ENCODE peak calls at places on chromosomes 1 and 21, in seven cellular contexts. One of them, this sample, is unnamed.
A peak's percentile ranks its signal among the peaks of the same experiment; 100 is the strongest.

GRCh38 chr1:23960291-23960718 is 677 bp downstream of the PNRC2 start:
- DNase-seq in HepG2: no peak
- DNase-seq in left ventricle myocardium inferior: no peak
- DNase-seq in GM12864: no peak
- DNase-seq in ovary: no peak
- DNase-seq in epithelial cell of proximal tubule: no peak
- DNase-seq in GM06990: no peak
- DNase-seq in this sample: peak; percentile 28

GRCh38 chr1:15584489-15585363 is at the start of gene AGMAT:
- DNase-seq in HepG2: peak; percentile 91
- DNase-seq in left ventricle myocardium inferior: peak; percentile 19
- DNase-seq in GM12864: no peak
- DNase-seq in ovary: peak; percentile 66
- DNase-seq in epithelial cell of proximal tubule: no peak
- DNase-seq in GM06990: peak; percentile 80
- DNase-seq in this sample: peak; percentile 86

GRCh38 chr1:215911406-215911968 is 344.4 kb downstream of the KCTD3 start:
- DNase-seq in HepG2: no peak
- DNase-seq in left ventricle myocardium inferior: no peak
- DNase-seq in GM12864: no peak
- DNase-seq in ovary: no peak
- DNase-seq in epithelial cell of proximal tubule: no peak
- DNase-seq in GM06990: no peak
- DNase-seq in this sample: no peak

GRCh38 chr1:171740356-171740863 is 1.5 kb downstream of the VAMP4 start:
- DNase-seq in HepG2: no peak
- DNase-seq in left ventricle myocardium inferior: no peak
- DNase-seq in GM12864: no peak
- DNase-seq in ovary: no peak
- DNase-seq in epithelial cell of proximal tubule: no peak
- DNase-seq in GM06990: no peak
- DNase-seq in this sample: no peak

GRCh38 chr1:8154621-8155052 is 128.5 kb upstream of the ERRFI1 start:
- DNase-seq in HepG2: peak; percentile 99
- DNase-seq in left ventricle myocardium inferior: no peak
- DNase-seq in GM12864: no peak
- DNase-seq in ovary: no peak
- DNase-seq in epithelial cell of proximal tubule: no peak
- DNase-seq in GM06990: no peak
- DNase-seq in this sample: no peak

GRCh38 chr1:246142320-246142893 is 364.7 kb downstream of the SMYD3 start:
- DNase-seq in HepG2: no peak
- DNase-seq in left ventricle myocardium inferior: no peak
- DNase-seq in GM12864: no peak
- DNase-seq in ovary: no peak
- DNase-seq in epithelial cell of proximal tubule: peak; percentile 85
- DNase-seq in GM06990: no peak
- DNase-seq in this sample: no peak

GRCh38 chr21:41866274-41866809 is 12.8 kb downstream of the PRDM15 start:
- DNase-seq in HepG2: no peak
- DNase-seq in left ventricle myocardium inferior: no peak
- DNase-seq in GM12864: no peak
- DNase-seq in ovary: no peak
- DNase-seq in epithelial cell of proximal tubule: no peak
- DNase-seq in GM06990: no peak
- DNase-seq in this sample: no peak

GRCh38 chr21:42465008-42465878 is 30.8 kb downstream of the RSPH1 start:
- DNase-seq in HepG2: no peak
- DNase-seq in left ventricle myocardium inferior: no peak
- DNase-seq in GM12864: no peak
- DNase-seq in ovary: no peak
- DNase-seq in epithelial cell of proximal tubule: peak; percentile 32
- DNase-seq in GM06990: peak; percentile 62
- DNase-seq in this sample: peak; percentile 78

GRCh38 chr21:27149034-27149433 is 182.1 kb upstream of the ADAMTS5 start:
- DNase-seq in HepG2: no peak
- DNase-seq in left ventricle myocardium inferior: no peak
- DNase-seq in GM12864: no peak
- DNase-seq in ovary: no peak
- DNase-seq in epithelial cell of proximal tubule: no peak
- DNase-seq in GM06990: no peak
- DNase-seq in this sample: no peak

GRCh38 chr1:221429262-221429661 is 312.6 kb downstream of the DUSP10 start:
- DNase-seq in HepG2: no peak
- DNase-seq in left ventricle myocardium inferior: no peak
- DNase-seq in GM12864: no peak
- DNase-seq in ovary: no peak
- DNase-seq in epithelial cell of proximal tubule: no peak
- DNase-seq in GM06990: no peak
- DNase-seq in this sample: no peak

GRCh38 chr1:109539676-109540075 is at the start of gene GPR61:
- DNase-seq in HepG2: no peak
- DNase-seq in left ventricle myocardium inferior: no peak
- DNase-seq in GM12864: no peak
- DNase-seq in ovary: no peak
- DNase-seq in epithelial cell of proximal tubule: no peak
- DNase-seq in GM06990: no peak
- DNase-seq in this sample: no peak

GRCh38 chr1:232704694-232705680 is 75.1 kb upstream of the SIPA1L2 start:
- DNase-seq in HepG2: peak; percentile 13
- DNase-seq in left ventricle myocardium inferior: no peak
- DNase-seq in GM12864: no peak
- DNase-seq in ovary: no peak
- DNase-seq in epithelial cell of proximal tubule: peak; percentile 79
- DNase-seq in GM06990: no peak
- DNase-seq in this sample: no peak

GRCh38 chr1:40257313-40257687 is 736 bp upstream of the ZMPSTE24 start:
- DNase-seq in HepG2: no peak
- DNase-seq in left ventricle myocardium inferior: no peak
- DNase-seq in GM12864: no peak
- DNase-seq in ovary: no peak
- DNase-seq in epithelial cell of proximal tubule: no peak
- DNase-seq in GM06990: no peak
- DNase-seq in this sample: no peak

GRCh38 chr1:183827801-183828200 is 22.9 kb downstream of the RGL1 start:
- DNase-seq in HepG2: peak; percentile 71
- DNase-seq in left ventricle myocardium inferior: no peak
- DNase-seq in GM12864: no peak
- DNase-seq in ovary: no peak
- DNase-seq in epithelial cell of proximal tubule: no peak
- DNase-seq in GM06990: no peak
- DNase-seq in this sample: no peak

GRCh38 chr1:215824245-215824644 is 257.1 kb downstream of the KCTD3 start:
- DNase-seq in HepG2: no peak
- DNase-seq in left ventricle myocardium inferior: no peak
- DNase-seq in GM12864: no peak
- DNase-seq in ovary: no peak
- DNase-seq in epithelial cell of proximal tubule: no peak
- DNase-seq in GM06990: no peak
- DNase-seq in this sample: peak; percentile 1

GRCh38 chr1:156832434-156832833 is 15.8 kb upstream of the SH2D2A start:
- DNase-seq in HepG2: no peak
- DNase-seq in left ventricle myocardium inferior: no peak
- DNase-seq in GM12864: no peak
- DNase-seq in ovary: no peak
- DNase-seq in epithelial cell of proximal tubule: no peak
- DNase-seq in GM06990: no peak
- DNase-seq in this sample: no peak

GRCh38 chr1:156834322-156834721 is 17.7 kb upstream of the SH2D2A start:
- DNase-seq in HepG2: no peak
- DNase-seq in left ventricle myocardium inferior: no peak
- DNase-seq in GM12864: no peak
- DNase-seq in ovary: no peak
- DNase-seq in epithelial cell of proximal tubule: no peak
- DNase-seq in GM06990: no peak
- DNase-seq in this sample: no peak

GRCh38 chr1:156836892-156837291 is 20.2 kb upstream of the SH2D2A start:
- DNase-seq in HepG2: no peak
- DNase-seq in left ventricle myocardium inferior: no peak
- DNase-seq in GM12864: no peak
- DNase-seq in ovary: no peak
- DNase-seq in epithelial cell of proximal tubule: no peak
- DNase-seq in GM06990: no peak
- DNase-seq in this sample: no peak

GRCh38 chr1:156836041-156836654 is 19.5 kb upstream of the SH2D2A start:
- DNase-seq in HepG2: no peak
- DNase-seq in left ventricle myocardium inferior: no peak
- DNase-seq in GM12864: peak; percentile 33
- DNase-seq in ovary: no peak
- DNase-seq in epithelial cell of proximal tubule: no peak
- DNase-seq in GM06990: peak; percentile 70
- DNase-seq in this sample: peak; percentile 85

GRCh38 chr1:156833598-156833997 is 16.9 kb upstream of the SH2D2A start:
- DNase-seq in HepG2: no peak
- DNase-seq in left ventricle myocardium inferior: no peak
- DNase-seq in GM12864: no peak
- DNase-seq in ovary: no peak
- DNase-seq in epithelial cell of proximal tubule: no peak
- DNase-seq in GM06990: no peak
- DNase-seq in this sample: peak; percentile 29
- TF ChIP-seq CTCF in HepG2: no peak
- TF ChIP-seq CTCF in left ventricle myocardium inferior: no peak
- TF ChIP-seq CTCF in GM12864: no peak
- TF ChIP-seq CTCF in ovary: no peak
- TF ChIP-seq CTCF in epithelial cell of proximal tubule: no peak
- TF ChIP-seq CTCF in GM06990: no peak
- TF ChIP-seq CTCF in this sample: no peak

GRCh38 chr1:231240883-231241735 is at the start of gene GNPAT:
- DNase-seq in HepG2: peak; percentile 76
- DNase-seq in left ventricle myocardium inferior: peak; percentile 90
- DNase-seq in GM12864: peak; percentile 40
- DNase-seq in ovary: peak; percentile 92
- DNase-seq in epithelial cell of proximal tubule: no peak
- DNase-seq in GM06990: peak; percentile 93
- DNase-seq in this sample: peak; percentile 92

GRCh38 chr1:231240531-231240882 is 505 bp upstream of the GNPAT start:
- DNase-seq in HepG2: no peak
- DNase-seq in left ventricle myocardium inferior: no peak
- DNase-seq in GM12864: no peak
- DNase-seq in ovary: peak; percentile 36
- DNase-seq in epithelial cell of proximal tubule: no peak
- DNase-seq in GM06990: no peak
- DNase-seq in this sample: no peak

GRCh38 chr1:231238298-231238697 is 2.7 kb upstream of the GNPAT start:
- DNase-seq in HepG2: peak; percentile 56
- DNase-seq in left ventricle myocardium inferior: no peak
- DNase-seq in GM12864: no peak
- DNase-seq in ovary: no peak
- DNase-seq in epithelial cell of proximal tubule: no peak
- DNase-seq in GM06990: no peak
- DNase-seq in this sample: no peak

GRCh38 chr1:231241751-231242150 is 739 bp downstream of the GNPAT start:
- DNase-seq in HepG2: no peak
- DNase-seq in left ventricle myocardium inferior: no peak
- DNase-seq in GM12864: no peak
- DNase-seq in ovary: no peak
- DNase-seq in epithelial cell of proximal tubule: no peak
- DNase-seq in GM06990: no peak
- DNase-seq in this sample: peak; percentile 8

GRCh38 chr1:231242516-231243198 is 1.6 kb downstream of the GNPAT start:
- DNase-seq in HepG2: no peak
- DNase-seq in left ventricle myocardium inferior: no peak
- DNase-seq in GM12864: no peak
- DNase-seq in ovary: no peak
- DNase-seq in epithelial cell of proximal tubule: no peak
- DNase-seq in GM06990: no peak
- DNase-seq in this sample: no peak
- H3K4me3 ChIP-seq in HepG2: peak overlapping the region; percentile 89
- H3K4me3 ChIP-seq in left ventricle myocardium inferior: peak overlapping the region; percentile 89
- H3K4me3 ChIP-seq in GM12864: peak overlapping the region; percentile 83
- H3K4me3 ChIP-seq in ovary: no peak overlapping the region
- H3K4me3 ChIP-seq in epithelial cell of proximal tubule: peak overlapping the region; percentile 91
- H3K4me3 ChIP-seq in GM06990: peak overlapping the region; percentile 83
- H3K4me3 ChIP-seq in this sample: peak overlapping the region; percentile 94

GRCh38 chr1:37028981-37029617 is 5.2 kb downstream of the GRIK3 start:
- DNase-seq in HepG2: no peak
- DNase-seq in left ventricle myocardium inferior: no peak
- DNase-seq in GM12864: peak; percentile 8
- DNase-seq in ovary: no peak
- DNase-seq in epithelial cell of proximal tubule: no peak
- DNase-seq in GM06990: peak; percentile 23
- DNase-seq in this sample: peak; percentile 47
- TF ChIP-seq CTCF in HepG2: no peak
- TF ChIP-seq CTCF in left ventricle myocardium inferior: no peak
- TF ChIP-seq CTCF in GM12864: no peak
- TF ChIP-seq CTCF in ovary: no peak
- TF ChIP-seq CTCF in epithelial cell of proximal tubule: no peak
- TF ChIP-seq CTCF in GM06990: no peak
- TF ChIP-seq CTCF in this sample: no peak

DNA sequence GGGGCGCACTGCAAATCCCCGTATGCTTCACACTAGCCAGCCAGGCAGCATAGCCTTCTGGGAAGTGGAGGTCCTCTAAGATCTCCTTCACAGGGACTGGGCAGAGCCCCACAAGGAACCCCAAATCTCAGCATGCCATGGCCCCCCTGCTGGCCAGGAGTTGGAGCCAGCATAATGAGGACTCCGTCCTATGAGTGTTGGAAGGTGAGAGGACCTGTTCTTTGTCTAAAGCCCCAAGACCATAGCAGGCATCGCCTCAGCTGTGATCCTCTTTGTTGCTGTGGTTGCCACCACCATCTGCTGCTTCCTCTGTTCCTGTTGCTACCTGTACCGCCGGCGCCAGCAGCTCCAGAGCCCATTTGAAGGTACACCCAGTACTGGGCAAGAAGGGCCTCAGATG is 1.5 kb downstream of the SHISA4 start:
- DNase-seq in HepG2: no peak
- DNase-seq in left ventricle myocardium inferior: no peak
- DNase-seq in GM12864: no peak
- DNase-seq in ovary: no peak
- DNase-seq in epithelial cell of proximal tubule: no peak
- DNase-seq in GM06990: no peak
- DNase-seq in this sample: no peak
- H3K4me3 ChIP-seq in HepG2: no peak overlapping the region
- H3K4me3 ChIP-seq in left ventricle myocardium inferior: peak overlapping the region; percentile 93
- H3K4me3 ChIP-seq in GM12864: no peak overlapping the region
- H3K4me3 ChIP-seq in ovary: no peak overlapping the region
- H3K4me3 ChIP-seq in epithelial cell of proximal tubule: no peak overlapping the region
- H3K4me3 ChIP-seq in GM06990: no peak overlapping the region
- H3K4me3 ChIP-seq in this sample: no peak overlapping the region

GRCh38 chr1:174451408-174451807 is 3.6 kb downstream of the GPR52 start:
- DNase-seq in HepG2: no peak
- DNase-seq in left ventricle myocardium inferior: no peak
- DNase-seq in GM12864: no peak
- DNase-seq in ovary: no peak
- DNase-seq in epithelial cell of proximal tubule: no peak
- DNase-seq in GM06990: no peak
- DNase-seq in this sample: no peak
- TF ChIP-seq CTCF in HepG2: no peak
- TF ChIP-seq CTCF in left ventricle myocardium inferior: no peak
- TF ChIP-seq CTCF in GM12864: no peak
- TF ChIP-seq CTCF in ovary: no peak
- TF ChIP-seq CTCF in epithelial cell of proximal tubule: no peak
- TF ChIP-seq CTCF in GM06990: no peak
- TF ChIP-seq CTCF in this sample: no peak

This sample was measured in GM12865.